ENCODE peak calls at places on chromosomes 4 and X, in five cellular contexts. One of them, this sample, is unnamed.

GRCh38 chrX:17844236-17844635 is 16.9 kb downstream of the RAI2 start:
- DNase-seq in neural progenitor cell: no peak
- DNase-seq in cardiac muscle cell: no peak
- DNase-seq in mammary epithelial cell: no peak
- DNase-seq in endothelial cell of umbilical vein: no peak
- DNase-seq in this sample: no peak

GRCh38 chr4:167415461-167415860 is 181.2 kb upstream of the SPOCK3 start:
- DNase-seq in mammary epithelial cell: no peak
- DNase-seq in cardiac muscle cell: no peak
- DNase-seq in endothelial cell of umbilical vein: no peak
- DNase-seq in neural progenitor cell: no peak
- DNase-seq in this sample: no peak

GRCh38 chr4:184400891-184401290 is 73.5 kb downstream of the IRF2 start:
- DNase-seq in neural progenitor cell: no peak
- DNase-seq in endothelial cell of umbilical vein: peak; percentile 12
- DNase-seq in cardiac muscle cell: no peak
- DNase-seq in mammary epithelial cell: peak; percentile 89
- DNase-seq in this sample: no peak

GRCh38 chr4:176830971-176831370 is 38.2 kb upstream of the VEGFC start:
- DNase-seq in endothelial cell of umbilical vein: no peak
- DNase-seq in mammary epithelial cell: no peak
- DNase-seq in neural progenitor cell: no peak
- DNase-seq in cardiac muscle cell: no peak
- DNase-seq in this sample: no peak

GRCh38 chr4:171813195-171813955 is at the start of gene GALNTL6:
- DNase-seq in cardiac muscle cell: peak; percentile 4
- DNase-seq in endothelial cell of umbilical vein: no peak
- DNase-seq in neural progenitor cell: peak; percentile 55
- DNase-seq in mammary epithelial cell: peak; percentile 6
- DNase-seq in this sample: no peak

GRCh38 chrX:3244955-3245354 is 101.5 kb downstream of the MXRA5 start:
- DNase-seq in cardiac muscle cell: no peak
- DNase-seq in endothelial cell of umbilical vein: peak; percentile 8
- DNase-seq in mammary epithelial cell: peak; percentile 9
- DNase-seq in neural progenitor cell: no peak
- DNase-seq in this sample: no peak

GRCh38 chr4:173332021-173332487 is 2.1 kb downstream of the HMGB2 start:
- DNase-seq in cardiac muscle cell: peak; percentile 39
- DNase-seq in neural progenitor cell: no peak
- DNase-seq in endothelial cell of umbilical vein: peak; percentile 30
- DNase-seq in mammary epithelial cell: no peak
- DNase-seq in this sample: no peak

GRCh38 chr4:110623710-110624015 is 786 bp upstream of the PITX2 start:
- DNase-seq in cardiac muscle cell: no peak
- DNase-seq in endothelial cell of umbilical vein: no peak
- DNase-seq in neural progenitor cell: no peak
- DNase-seq in mammary epithelial cell: no peak
- DNase-seq in this sample: no peak

GRCh38 chrX:111511477-111511876 is at the start of gene SERTM2:
- DNase-seq in mammary epithelial cell: peak; percentile 4
- DNase-seq in endothelial cell of umbilical vein: no peak
- DNase-seq in cardiac muscle cell: peak; percentile 27
- DNase-seq in neural progenitor cell: peak; percentile 46
- DNase-seq in this sample: no peak

GRCh38 chr4:184599492-184600135 is 49.6 kb downstream of the CASP3 start:
- DNase-seq in mammary epithelial cell: peak; percentile 57
- DNase-seq in neural progenitor cell: no peak
- DNase-seq in cardiac muscle cell: peak; percentile 92
- DNase-seq in endothelial cell of umbilical vein: no peak
- DNase-seq in this sample: no peak

GRCh38 chr4:123893746-123894095 is 497.1 kb downstream of the SPRY1 start:
- DNase-seq in cardiac muscle cell: no peak
- DNase-seq in mammary epithelial cell: no peak
- DNase-seq in neural progenitor cell: no peak
- DNase-seq in endothelial cell of umbilical vein: no peak
- DNase-seq in this sample: no peak

GRCh38 chr4:142817442-142817841 is 28.7 kb downstream of the INPP4B start:
- DNase-seq in neural progenitor cell: peak; percentile 21
- DNase-seq in endothelial cell of umbilical vein: no peak
- DNase-seq in mammary epithelial cell: peak; percentile 88
- DNase-seq in cardiac muscle cell: peak; percentile 93
- DNase-seq in this sample: peak; percentile 33

GRCh38 chr4:28443786-28444412 is 1583.3 kb downstream of the STIM2 start:
- DNase-seq in mammary epithelial cell: peak; percentile 60
- DNase-seq in neural progenitor cell: no peak
- DNase-seq in cardiac muscle cell: no peak
- DNase-seq in endothelial cell of umbilical vein: no peak
- DNase-seq in this sample: peak; percentile 15

GRCh38 chr4:38101563-38101962 is 141.4 kb downstream of the PTTG2 start:
- DNase-seq in endothelial cell of umbilical vein: no peak
- DNase-seq in mammary epithelial cell: peak; percentile 94
- DNase-seq in cardiac muscle cell: peak; percentile 30
- DNase-seq in neural progenitor cell: no peak
- DNase-seq in this sample: peak; percentile 72

GRCh38 chr4:108360857-108361820 is 192.4 kb upstream of the LEF1 start:
- DNase-seq in neural progenitor cell: peak; percentile 43
- DNase-seq in mammary epithelial cell: peak; percentile 52
- DNase-seq in cardiac muscle cell: peak; percentile 29
- DNase-seq in endothelial cell of umbilical vein: no peak
- DNase-seq in this sample: no peak

GRCh38 chr4:7739918-7740865 is 199.5 kb downstream of the AFAP1 start:
- DNase-seq in mammary epithelial cell: no peak
- DNase-seq in neural progenitor cell: no peak
- DNase-seq in endothelial cell of umbilical vein: no peak
- DNase-seq in cardiac muscle cell: no peak
- DNase-seq in this sample: no peak

DNA sequence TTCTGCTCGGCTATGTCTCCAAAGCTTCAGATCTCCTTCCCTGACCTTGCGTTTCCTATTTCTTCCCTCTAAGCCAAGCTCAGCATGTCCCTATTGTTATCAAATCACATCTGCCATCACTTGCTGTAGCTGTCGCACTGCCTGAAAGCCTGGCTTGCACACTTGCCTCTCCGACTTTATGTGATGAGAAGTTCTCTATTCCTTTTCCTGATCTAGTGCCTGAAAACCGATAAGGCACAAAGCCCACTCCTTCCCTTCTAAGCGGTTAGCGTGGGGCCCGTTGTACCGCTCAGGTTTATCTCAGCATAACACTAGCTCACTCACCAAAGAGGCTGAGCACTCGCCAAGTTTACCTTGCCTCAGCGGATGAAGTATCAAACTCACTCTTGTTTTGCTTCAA is 816 bp downstream of the NMU start:
- DNase-seq in cardiac muscle cell: no peak
- DNase-seq in mammary epithelial cell: no peak
- DNase-seq in neural progenitor cell: peak; percentile 39
- DNase-seq in endothelial cell of umbilical vein: no peak
- DNase-seq in this sample: no peak
- H3K4me3 ChIP-seq in cardiac muscle cell: peak overlapping the region; percentile 42
- H3K4me3 ChIP-seq in mammary epithelial cell: peak overlapping the region; percentile 8
- H3K4me3 ChIP-seq in neural progenitor cell: peak overlapping the region; percentile 88
- H3K4me3 ChIP-seq in endothelial cell of umbilical vein: no peak overlapping the region
- H3K4me3 ChIP-seq in this sample: peak overlapping the region; percentile 74

GRCh38 chrX:68648960-68649359 is 1.5 kb downstream of the STARD8 start:
- DNase-seq in endothelial cell of umbilical vein: no peak
- DNase-seq in neural progenitor cell: peak; percentile 66
- DNase-seq in mammary epithelial cell: no peak
- DNase-seq in cardiac muscle cell: no peak
- DNase-seq in this sample: no peak
- H3K4me3 ChIP-seq in endothelial cell of umbilical vein: no peak overlapping the region
- H3K4me3 ChIP-seq in neural progenitor cell: no peak overlapping the region
- H3K4me3 ChIP-seq in mammary epithelial cell: no peak overlapping the region
- H3K4me3 ChIP-seq in cardiac muscle cell: no peak overlapping the region
- H3K4me3 ChIP-seq in this sample: no peak overlapping the region

GRCh38 chr4:121226362-121226761 is 62.2 kb upstream of the TNIP3 start:
- DNase-seq in neural progenitor cell: peak; percentile 37
- DNase-seq in mammary epithelial cell: peak; percentile 27
- DNase-seq in cardiac muscle cell: no peak
- DNase-seq in endothelial cell of umbilical vein: no peak
- DNase-seq in this sample: no peak

GRCh38 chr4:121221608-121222007 is 57.5 kb upstream of the TNIP3 start:
- DNase-seq in neural progenitor cell: no peak
- DNase-seq in mammary epithelial cell: no peak
- DNase-seq in endothelial cell of umbilical vein: no peak
- DNase-seq in cardiac muscle cell: no peak
- DNase-seq in this sample: no peak

GRCh38 chr4:121229993-121230392 is 65.9 kb upstream of the TNIP3 start:
- DNase-seq in endothelial cell of umbilical vein: no peak
- DNase-seq in mammary epithelial cell: no peak
- DNase-seq in cardiac muscle cell: no peak
- DNase-seq in neural progenitor cell: no peak
- DNase-seq in this sample: no peak

GRCh38 chr4:121228851-121229250 is 64.7 kb upstream of the TNIP3 start:
- DNase-seq in neural progenitor cell: no peak
- DNase-seq in cardiac muscle cell: no peak
- DNase-seq in mammary epithelial cell: no peak
- DNase-seq in endothelial cell of umbilical vein: no peak
- DNase-seq in this sample: no peak

GRCh38 chr4:121227254-121227867 is 63.2 kb upstream of the TNIP3 start:
- DNase-seq in cardiac muscle cell: no peak
- DNase-seq in neural progenitor cell: no peak
- DNase-seq in endothelial cell of umbilical vein: no peak
- DNase-seq in mammary epithelial cell: no peak
- DNase-seq in this sample: no peak
- H3K4me3 ChIP-seq in cardiac muscle cell: no peak overlapping the region
- H3K4me3 ChIP-seq in neural progenitor cell: no peak overlapping the region
- H3K4me3 ChIP-seq in endothelial cell of umbilical vein: no peak overlapping the region
- H3K4me3 ChIP-seq in mammary epithelial cell: no peak overlapping the region
- H3K4me3 ChIP-seq in this sample: no peak overlapping the region

DNA sequence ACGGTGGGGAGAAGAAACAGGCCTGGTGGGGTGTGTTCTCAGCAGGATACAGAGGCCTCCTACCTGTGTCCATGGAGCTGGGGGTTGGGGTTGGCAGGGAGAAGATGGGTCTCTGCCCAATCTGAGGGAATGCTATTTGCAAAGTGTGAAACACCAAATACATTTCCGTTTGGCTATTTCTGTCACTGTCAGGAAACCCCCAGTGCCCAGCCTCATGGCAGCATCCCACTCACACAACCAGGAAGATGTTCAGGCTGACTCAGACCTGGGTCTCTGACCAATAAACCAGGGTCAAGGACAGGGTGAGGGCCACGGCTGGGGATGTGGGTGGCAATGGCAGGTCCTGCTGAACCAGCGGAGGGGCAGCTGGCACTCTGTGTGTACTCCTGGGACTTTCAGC is 41.3 kb downstream of the BCOR start:
- DNase-seq in cardiac muscle cell: no peak
- DNase-seq in neural progenitor cell: no peak
- DNase-seq in endothelial cell of umbilical vein: no peak
- DNase-seq in mammary epithelial cell: no peak
- DNase-seq in this sample: no peak
- H3K4me3 ChIP-seq in cardiac muscle cell: no peak overlapping the region
- H3K4me3 ChIP-seq in neural progenitor cell: no peak overlapping the region
- H3K4me3 ChIP-seq in endothelial cell of umbilical vein: no peak overlapping the region
- H3K4me3 ChIP-seq in mammary epithelial cell: no peak overlapping the region
- H3K4me3 ChIP-seq in this sample: no peak overlapping the region